ENCODE peak calls at places on chromosomes 11 and 22, in six cellular contexts. R is psoas muscle; I is stomach; V is pancreas; C is CD8-positive, alpha-beta memory T cell; T is CD4-positive, alpha-beta T cell. O is an unnamed sample.

GRCh38 chr11:16791494-16791961 is 53.1 kb downstream of the C11orf58 start:
- DNase-seq in T (no peak), C (no peak), I (no peak), R (no peak), V (no peak), O (no peak)

GRCh38 chr11:37124384-37124783 is 526.3 kb upstream of the RAG2 start:
- DNase-seq in T (no peak), C (no peak), I (no peak), R (no peak), V (no peak), O (no peak)

GRCh38 chr11:128931661-128932060 is 11.0 kb downstream of the TP53AIP1 start:
- DNase-seq in C (no peak), V (no peak), T (no peak), I (no peak), R (no peak), O (no peak)

GRCh38 chr11:119616586-119617342 is 112.2 kb downstream of the NECTIN1 start:
- DNase-seq in T (no peak), V (no peak), I (no peak), R (no peak), C (no peak), O (no peak)

GRCh38 chr11:116207349-116207748 is 565.4 kb downstream of the BUD13 start:
- DNase-seq in C (no peak), T (no peak), R (no peak), I (no peak), V (no peak), O (no peak)

GRCh38 chr11:124899376-124900145 is 1.9 kb upstream of the ROBO4 start:
- DNase-seq in V (no peak), T (no peak), C (no peak), I (no peak), R (no peak), O (no peak)

GRCh38 chr11:29751618-29752017 is 265.2 kb downstream of the KCNA4 start:
- DNase-seq in C (no peak), R (no peak), I (no peak), V (no peak), T (no peak), O (no peak)

GRCh38 chr22:20080776-20081654 is 974 bp downstream of the DGCR8 start:
- DNase-seq in C (no peak), V (peak; percentile 78), R (no peak), I (no peak), T (no peak), O (no peak)

GRCh38 chr11:44941286-44942021 is 9.2 kb downstream of the TP53I11 start:
- DNase-seq in C (no peak), V (peak; percentile 44), R (peak; percentile 55), I (no peak), T (no peak), O (no peak)

GRCh38 chr22:23085785-23086184 is 15.5 kb downstream of the GNAZ start:
- DNase-seq in I (no peak), V (no peak), T (no peak), C (no peak), R (no peak), O (no peak)

GRCh38 chr11:2204361-2205213 is 33.0 kb upstream of the TH start:
- DNase-seq in C (no peak), V (peak; percentile 60), T (no peak), R (peak; percentile 31), I (no peak), O (no peak)

GRCh38 chr11:35045219-35045819 is 93.7 kb upstream of the CD44 start:
- DNase-seq in I (no peak), T (peak; percentile 68), V (no peak), C (peak; percentile 93), R (no peak), O (no peak)

GRCh38 chr22:20456064-20456721 is 18.6 kb upstream of the SCARF2 start:
- DNase-seq in T (peak; percentile 68), I (peak; percentile 78), C (peak; percentile 78), R (peak; percentile 85), V (peak; percentile 81), O (peak; percentile 11)

GRCh38 chr22:27489265-27489675 is 312.3 kb downstream of the MN1 start:
- DNase-seq in C (no peak), T (no peak), V (peak; percentile 78), R (no peak), I (peak; percentile 71), O (no peak)

GRCh38 chr22:30420401-30421178 is 5.0 kb upstream of the MTFP1 start:
- DNase-seq in R (no peak), T (no peak), V (no peak), C (no peak), I (no peak), O (no peak)

GRCh38 chr11:86279713-86280112 is 22.3 kb upstream of the HIKESHI start:
- DNase-seq in R (no peak), C (no peak), T (no peak), V (no peak), I (no peak), O (no peak)

GRCh38 chr22:28025333-28025732 is 106.3 kb upstream of the PITPNB start:
- DNase-seq in R (no peak), V (no peak), T (no peak), C (no peak), I (peak; percentile 18), O (no peak)

GRCh38 chr11:78025378-78025777 is 2.3 kb upstream of the KCTD14 start:
- DNase-seq in C (no peak), I (no peak), T (no peak), R (no peak), V (no peak), O (no peak)

GRCh38 chr11:78020248-78020647 is 2.8 kb downstream of the KCTD14 start:
- DNase-seq in R (no peak), I (no peak), T (no peak), C (no peak), V (no peak), O (no peak)

GRCh38 chr11:78022397-78023396 is at the start of gene KCTD14:
- DNase-seq in C (no peak), V (peak; percentile 90), T (no peak), I (peak; percentile 75), R (no peak), O (no peak)

GRCh38 chr11:78019808-78020207 is 3.3 kb downstream of the KCTD14 start:
- DNase-seq in V (no peak), R (no peak), C (no peak), I (no peak), T (no peak), O (no peak)

GRCh38 chr11:78023426-78023825 is 350 bp upstream of the KCTD14 start:
- DNase-seq in T (no peak), I (no peak), V (no peak), R (no peak), C (no peak), O (no peak)
- H3K27ac ChIP-seq in T (no peak overlapping the region), I (peak overlapping the region; percentile 84), V (peak overlapping the region; percentile 83), R (no peak overlapping the region), C (no peak overlapping the region), O (no peak overlapping the region)

GRCh38 chr22:24181996-24182560 is 791 bp downstream of the SUSD2 start:
- DNase-seq in C (no peak), I (no peak), T (no peak), R (peak; percentile 43), V (peak; percentile 29), O (no peak)
- H3K27ac ChIP-seq in C (no peak overlapping the region), I (no peak overlapping the region), T (no peak overlapping the region), R (no peak overlapping the region), V (no peak overlapping the region), O (no peak overlapping the region)

GRCh38 chr11:61535998-61536675 is 27.6 kb downstream of the LRRC10B start:
- DNase-seq in R (no peak), C (no peak), I (no peak), V (peak; percentile 43), T (no peak), O (no peak)
- H3K27ac ChIP-seq in R (no peak overlapping the region), C (no peak overlapping the region), I (no peak overlapping the region), V (no peak overlapping the region), T (no peak overlapping the region), O (no peak overlapping the region)

GRCh38 chr22:42320463-42321416 is 50.3 kb upstream of the TCF20 start:
- DNase-seq in I (peak; percentile 51), T (no peak), V (no peak), R (no peak), C (no peak), O (no peak)
- H3K27ac ChIP-seq in I (peak overlapping the region; percentile 41), T (no peak overlapping the region), V (no peak overlapping the region), R (no peak overlapping the region), C (no peak overlapping the region), O (no peak overlapping the region)

DNA sequence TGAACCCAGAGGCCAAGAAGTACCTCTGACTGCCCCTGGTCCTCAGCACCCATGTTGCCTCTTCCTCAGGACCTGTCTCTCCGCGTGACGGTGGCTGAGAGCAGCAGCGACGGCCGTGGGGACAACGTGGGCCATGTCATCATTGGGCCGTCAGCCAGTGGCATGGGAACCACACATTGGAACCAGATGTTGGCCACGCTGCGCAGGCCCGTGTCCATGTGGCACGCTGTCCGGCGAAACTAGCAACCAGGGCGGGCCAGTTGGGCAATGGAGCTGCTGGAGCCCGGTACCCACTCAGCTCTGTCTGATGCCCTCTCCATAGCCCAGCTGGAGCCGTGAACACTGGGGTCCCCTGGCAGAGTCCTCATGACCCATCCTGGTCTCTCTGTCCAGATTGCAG is 8.1 kb upstream of the RHOD start:
- DNase-seq in C (no peak), I (no peak), T (no peak), V (no peak), R (no peak), O (no peak)
- H3K27ac ChIP-seq in C (no peak overlapping the region), I (no peak overlapping the region), T (no peak overlapping the region), V (no peak overlapping the region), R (no peak overlapping the region), O (no peak overlapping the region)

GRCh38 chr11:61534901-61535839 is 26.6 kb downstream of the LRRC10B start:
- DNase-seq in R (no peak), T (no peak), C (no peak), V (peak; percentile 52), I (no peak), O (no peak)
- H3K27ac ChIP-seq in R (no peak overlapping the region), T (no peak overlapping the region), C (no peak overlapping the region), V (no peak overlapping the region), I (no peak overlapping the region), O (no peak overlapping the region)